ENCODE peak calls at places on chromosomes 4 and X, in seven cellular contexts. One of them, this sample, is unnamed.

GRCh38 chr4:25703731-25704388 is 48.2 kb downstream of the SLC34A2 start:
- DNase-seq in cardiac muscle cell: peak; percentile 25
- DNase-seq in CD4-positive, alpha-beta memory T cell: no peak
- DNase-seq in K562: no peak
- DNase-seq in aorta: no peak
- DNase-seq in fibroblast of lung: no peak
- DNase-seq in right cardiac atrium: no peak
- DNase-seq in this sample: no peak

GRCh38 chrX:14673236-14673635 is 143.9 kb downstream of the GLRA2 start:
- DNase-seq in cardiac muscle cell: no peak
- DNase-seq in CD4-positive, alpha-beta memory T cell: no peak
- DNase-seq in K562: no peak
- DNase-seq in aorta: no peak
- DNase-seq in fibroblast of lung: peak; percentile 0
- DNase-seq in right cardiac atrium: no peak
- DNase-seq in this sample: no peak

GRCh38 chrX:19799319-19800182 is 87.8 kb downstream of the SH3KBP1 start:
- DNase-seq in cardiac muscle cell: peak; percentile 43
- DNase-seq in CD4-positive, alpha-beta memory T cell: peak; percentile 72
- DNase-seq in K562: no peak
- DNase-seq in aorta: no peak
- DNase-seq in fibroblast of lung: peak; percentile 43
- DNase-seq in right cardiac atrium: no peak
- DNase-seq in this sample: no peak

GRCh38 chrX:11670316-11670715 is 4.6 kb upstream of the ARHGAP6 start:
- DNase-seq in cardiac muscle cell: no peak
- DNase-seq in CD4-positive, alpha-beta memory T cell: no peak
- DNase-seq in K562: no peak
- DNase-seq in aorta: no peak
- DNase-seq in fibroblast of lung: no peak
- DNase-seq in right cardiac atrium: no peak
- DNase-seq in this sample: no peak

GRCh38 chr4:83618991-83619390 is 83.1 kb downstream of the GPAT3 start:
- DNase-seq in cardiac muscle cell: peak; percentile 46
- DNase-seq in CD4-positive, alpha-beta memory T cell: no peak
- DNase-seq in K562: no peak
- DNase-seq in aorta: peak; percentile 59
- DNase-seq in fibroblast of lung: peak; percentile 15
- DNase-seq in right cardiac atrium: no peak
- DNase-seq in this sample: no peak

GRCh38 chr4:86055898-86056297 is 304.0 kb downstream of the MAPK10 start:
- DNase-seq in cardiac muscle cell: no peak
- DNase-seq in CD4-positive, alpha-beta memory T cell: no peak
- DNase-seq in K562: no peak
- DNase-seq in aorta: no peak
- DNase-seq in fibroblast of lung: no peak
- DNase-seq in right cardiac atrium: no peak
- DNase-seq in this sample: no peak

GRCh38 chrX:135112096-135112729 is 8.1 kb downstream of the ETDB start:
- DNase-seq in cardiac muscle cell: peak; percentile 50
- DNase-seq in CD4-positive, alpha-beta memory T cell: peak; percentile 46
- DNase-seq in K562: no peak
- DNase-seq in aorta: no peak
- DNase-seq in fibroblast of lung: peak; percentile 34
- DNase-seq in right cardiac atrium: no peak
- DNase-seq in this sample: no peak

GRCh38 chrX:47179221-47179927 is 14.3 kb upstream of the UBA1 start:
- DNase-seq in cardiac muscle cell: peak; percentile 25
- DNase-seq in CD4-positive, alpha-beta memory T cell: no peak
- DNase-seq in K562: no peak
- DNase-seq in aorta: peak; percentile 79
- DNase-seq in fibroblast of lung: no peak
- DNase-seq in right cardiac atrium: peak; percentile 80
- DNase-seq in this sample: no peak

GRCh38 chrX:9438950-9439494 is 25.8 kb upstream of the TBL1X start:
- DNase-seq in cardiac muscle cell: no peak
- DNase-seq in CD4-positive, alpha-beta memory T cell: no peak
- DNase-seq in K562: no peak
- DNase-seq in aorta: no peak
- DNase-seq in fibroblast of lung: no peak
- DNase-seq in right cardiac atrium: no peak
- DNase-seq in this sample: no peak

GRCh38 chr4:184514121-184514988 is 40.0 kb upstream of the IRF2 start:
- DNase-seq in cardiac muscle cell: peak; percentile 91
- DNase-seq in CD4-positive, alpha-beta memory T cell: no peak
- DNase-seq in K562: peak; percentile 24
- DNase-seq in aorta: peak; percentile 84
- DNase-seq in fibroblast of lung: peak; percentile 95
- DNase-seq in right cardiac atrium: peak; percentile 78
- DNase-seq in this sample: peak; percentile 73

GRCh38 chrX:14409341-14409740 is 120.0 kb upstream of the GLRA2 start:
- DNase-seq in cardiac muscle cell: no peak
- DNase-seq in CD4-positive, alpha-beta memory T cell: no peak
- DNase-seq in K562: no peak
- DNase-seq in aorta: no peak
- DNase-seq in fibroblast of lung: peak; percentile 55
- DNase-seq in right cardiac atrium: no peak
- DNase-seq in this sample: no peak

GRCh38 chrX:17547658-17548057 is 172.7 kb downstream of the NHS start:
- DNase-seq in cardiac muscle cell: peak; percentile 76
- DNase-seq in CD4-positive, alpha-beta memory T cell: no peak
- DNase-seq in K562: no peak
- DNase-seq in aorta: peak; percentile 64
- DNase-seq in fibroblast of lung: peak; percentile 86
- DNase-seq in right cardiac atrium: no peak
- DNase-seq in this sample: peak; percentile 63

GRCh38 chr4:21765810-21766407 is 182.7 kb downstream of the KCNIP4 start:
- DNase-seq in cardiac muscle cell: peak; percentile 67
- DNase-seq in CD4-positive, alpha-beta memory T cell: no peak
- DNase-seq in K562: peak; percentile 38
- DNase-seq in aorta: no peak
- DNase-seq in fibroblast of lung: peak; percentile 55
- DNase-seq in right cardiac atrium: no peak
- DNase-seq in this sample: no peak

GRCh38 chr4:2961411-2962098 is 1.7 kb downstream of the NOP14 start:
- DNase-seq in cardiac muscle cell: no peak
- DNase-seq in CD4-positive, alpha-beta memory T cell: peak; percentile 15
- DNase-seq in K562: no peak
- DNase-seq in aorta: no peak
- DNase-seq in fibroblast of lung: no peak
- DNase-seq in right cardiac atrium: no peak
- DNase-seq in this sample: no peak

GRCh38 chr4:152807294-152807829 is 27.6 kb downstream of the ARFIP1 start:
- DNase-seq in cardiac muscle cell: peak; percentile 16
- DNase-seq in CD4-positive, alpha-beta memory T cell: peak; percentile 9
- DNase-seq in K562: no peak
- DNase-seq in aorta: no peak
- DNase-seq in fibroblast of lung: peak; percentile 34
- DNase-seq in right cardiac atrium: no peak
- DNase-seq in this sample: no peak

GRCh38 chr4:159856451-159856850 is 753.6 kb downstream of the RAPGEF2 start:
- DNase-seq in cardiac muscle cell: no peak
- DNase-seq in CD4-positive, alpha-beta memory T cell: no peak
- DNase-seq in K562: no peak
- DNase-seq in aorta: no peak
- DNase-seq in fibroblast of lung: no peak
- DNase-seq in right cardiac atrium: no peak
- DNase-seq in this sample: no peak

GRCh38 chr4:5863461-5864113 is 29.3 kb downstream of the CRMP1 start:
- DNase-seq in cardiac muscle cell: peak; percentile 81
- DNase-seq in CD4-positive, alpha-beta memory T cell: no peak
- DNase-seq in K562: no peak
- DNase-seq in aorta: no peak
- DNase-seq in fibroblast of lung: peak; percentile 88
- DNase-seq in right cardiac atrium: no peak
- DNase-seq in this sample: no peak

GRCh38 chr4:16893141-16893571 is 5.3 kb downstream of the LDB2 start:
- DNase-seq in cardiac muscle cell: peak; percentile 25
- DNase-seq in CD4-positive, alpha-beta memory T cell: no peak
- DNase-seq in K562: no peak
- DNase-seq in aorta: no peak
- DNase-seq in fibroblast of lung: peak; percentile 21
- DNase-seq in right cardiac atrium: no peak
- DNase-seq in this sample: no peak

GRCh38 chrX:7065473-7065872 is 82.0 kb upstream of the STS start:
- DNase-seq in cardiac muscle cell: no peak
- DNase-seq in CD4-positive, alpha-beta memory T cell: no peak
- DNase-seq in K562: no peak
- DNase-seq in aorta: no peak
- DNase-seq in fibroblast of lung: no peak
- DNase-seq in right cardiac atrium: no peak
- DNase-seq in this sample: no peak

GRCh38 chr4:2667428-2667827 is 88.7 kb downstream of the TNIP2 start:
- DNase-seq in cardiac muscle cell: no peak
- DNase-seq in CD4-positive, alpha-beta memory T cell: peak; percentile 4
- DNase-seq in K562: no peak
- DNase-seq in aorta: no peak
- DNase-seq in fibroblast of lung: peak; percentile 23
- DNase-seq in right cardiac atrium: no peak
- DNase-seq in this sample: no peak

GRCh38 chr4:160159457-160159856 is 1056.6 kb downstream of the RAPGEF2 start:
- DNase-seq in cardiac muscle cell: no peak
- DNase-seq in CD4-positive, alpha-beta memory T cell: no peak
- DNase-seq in K562: no peak
- DNase-seq in aorta: no peak
- DNase-seq in fibroblast of lung: no peak
- DNase-seq in right cardiac atrium: no peak
- DNase-seq in this sample: peak; percentile 31

GRCh38 chr4:8266508-8266907 is 3.0 kb upstream of the HTRA3 start:
- DNase-seq in cardiac muscle cell: peak; percentile 44
- DNase-seq in CD4-positive, alpha-beta memory T cell: no peak
- DNase-seq in K562: peak; percentile 24
- DNase-seq in aorta: no peak
- DNase-seq in fibroblast of lung: no peak
- DNase-seq in right cardiac atrium: peak; percentile 73
- DNase-seq in this sample: no peak
- H3K4me1 ChIP-seq in cardiac muscle cell: peaks cover 19% of the 10 kb centered on the region
- H3K4me1 ChIP-seq in CD4-positive, alpha-beta memory T cell: no peaks in the 10 kb centered on the region
- H3K4me1 ChIP-seq in K562: no peaks in the 10 kb centered on the region
- H3K4me1 ChIP-seq in aorta: no peaks in the 10 kb centered on the region
- H3K4me1 ChIP-seq in fibroblast of lung: no peaks in the 10 kb centered on the region
- H3K4me1 ChIP-seq in right cardiac atrium: peaks cover 3% of the 10 kb centered on the region
- H3K4me1 ChIP-seq in this sample: peaks cover 31% of the 10 kb centered on the region

DNA sequence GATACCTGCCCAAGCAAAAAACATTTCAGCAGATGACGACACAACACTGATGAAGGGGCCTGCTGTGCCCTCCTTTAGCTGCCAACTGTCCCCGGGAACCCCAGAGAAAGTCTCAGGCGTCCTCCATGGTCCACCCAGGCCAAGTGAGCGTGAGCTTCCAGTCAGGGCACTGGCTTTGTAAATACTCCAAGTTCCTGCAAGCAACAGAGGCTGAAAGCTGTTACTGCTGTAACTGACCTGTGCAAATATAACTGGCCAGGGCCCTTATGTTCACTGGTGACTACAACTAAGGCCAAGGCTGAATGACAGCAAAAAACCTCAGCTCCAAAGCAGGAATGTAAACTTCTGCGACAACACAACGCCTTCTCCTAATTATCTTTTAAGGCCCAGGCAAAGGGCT is 8.2 kb downstream of the WDR1 start:
- DNase-seq in cardiac muscle cell: no peak
- DNase-seq in CD4-positive, alpha-beta memory T cell: no peak
- DNase-seq in K562: no peak
- DNase-seq in aorta: no peak
- DNase-seq in fibroblast of lung: no peak
- DNase-seq in right cardiac atrium: peak; percentile 36
- DNase-seq in this sample: no peak
- H3K4me3 ChIP-seq in cardiac muscle cell: no peak overlapping the region
- H3K4me3 ChIP-seq in CD4-positive, alpha-beta memory T cell: no peak overlapping the region
- H3K4me3 ChIP-seq in K562: no peak overlapping the region
- H3K4me3 ChIP-seq in aorta: no peak overlapping the region
- H3K4me3 ChIP-seq in fibroblast of lung: no peak overlapping the region
- H3K4me3 ChIP-seq in right cardiac atrium: no peak overlapping the region
- H3K4me3 ChIP-seq in this sample: no peak overlapping the region

GRCh38 chr4:26782830-26783202 is 77.8 kb upstream of the STIM2 start:
- DNase-seq in cardiac muscle cell: no peak
- DNase-seq in CD4-positive, alpha-beta memory T cell: no peak
- DNase-seq in K562: no peak
- DNase-seq in aorta: no peak
- DNase-seq in fibroblast of lung: no peak
- DNase-seq in right cardiac atrium: no peak
- DNase-seq in this sample: no peak

GRCh38 chr4:26785766-26786165 is 74.9 kb upstream of the STIM2 start:
- DNase-seq in cardiac muscle cell: no peak
- DNase-seq in CD4-positive, alpha-beta memory T cell: no peak
- DNase-seq in K562: no peak
- DNase-seq in aorta: no peak
- DNase-seq in fibroblast of lung: no peak
- DNase-seq in right cardiac atrium: no peak
- DNase-seq in this sample: no peak

GRCh38 chr4:26785312-26785711 is 75.3 kb upstream of the STIM2 start:
- DNase-seq in cardiac muscle cell: no peak
- DNase-seq in CD4-positive, alpha-beta memory T cell: no peak
- DNase-seq in K562: no peak
- DNase-seq in aorta: no peak
- DNase-seq in fibroblast of lung: no peak
- DNase-seq in right cardiac atrium: no peak
- DNase-seq in this sample: no peak

GRCh38 chr4:26782168-26782829 is 78.3 kb upstream of the STIM2 start:
- DNase-seq in cardiac muscle cell: peak; percentile 63
- DNase-seq in CD4-positive, alpha-beta memory T cell: no peak
- DNase-seq in K562: peak; percentile 61
- DNase-seq in aorta: no peak
- DNase-seq in fibroblast of lung: no peak
- DNase-seq in right cardiac atrium: no peak
- DNase-seq in this sample: no peak

GRCh38 chr4:26784207-26784606 is 76.4 kb upstream of the STIM2 start:
- DNase-seq in cardiac muscle cell: no peak
- DNase-seq in CD4-positive, alpha-beta memory T cell: no peak
- DNase-seq in K562: no peak
- DNase-seq in aorta: no peak
- DNase-seq in fibroblast of lung: no peak
- DNase-seq in right cardiac atrium: no peak
- DNase-seq in this sample: no peak
- H3K4me1 ChIP-seq in cardiac muscle cell: peaks cover 8% of the 10 kb centered on the region
- H3K4me1 ChIP-seq in CD4-positive, alpha-beta memory T cell: no peaks in the 10 kb centered on the region
- H3K4me1 ChIP-seq in K562: peaks cover 54% of the 10 kb centered on the region
- H3K4me1 ChIP-seq in aorta: peaks cover 5% of the 10 kb centered on the region
- H3K4me1 ChIP-seq in fibroblast of lung: no peaks in the 10 kb centered on the region
- H3K4me1 ChIP-seq in right cardiac atrium: peaks cover 8% of the 10 kb centered on the region
- H3K4me1 ChIP-seq in this sample: peaks cover 18% of the 10 kb centered on the region

GRCh38 chrX:111555559-111555958 is 44.1 kb downstream of the SERTM2 start:
- DNase-seq in cardiac muscle cell: no peak
- DNase-seq in CD4-positive, alpha-beta memory T cell: no peak
- DNase-seq in K562: no peak
- DNase-seq in aorta: no peak
- DNase-seq in fibroblast of lung: no peak
- DNase-seq in right cardiac atrium: no peak
- DNase-seq in this sample: no peak

GRCh38 chrX:111561851-111562250 is 50.4 kb downstream of the SERTM2 start:
- DNase-seq in cardiac muscle cell: no peak
- DNase-seq in CD4-positive, alpha-beta memory T cell: no peak
- DNase-seq in K562: no peak
- DNase-seq in aorta: no peak
- DNase-seq in fibroblast of lung: no peak
- DNase-seq in right cardiac atrium: no peak
- DNase-seq in this sample: no peak

DNA sequence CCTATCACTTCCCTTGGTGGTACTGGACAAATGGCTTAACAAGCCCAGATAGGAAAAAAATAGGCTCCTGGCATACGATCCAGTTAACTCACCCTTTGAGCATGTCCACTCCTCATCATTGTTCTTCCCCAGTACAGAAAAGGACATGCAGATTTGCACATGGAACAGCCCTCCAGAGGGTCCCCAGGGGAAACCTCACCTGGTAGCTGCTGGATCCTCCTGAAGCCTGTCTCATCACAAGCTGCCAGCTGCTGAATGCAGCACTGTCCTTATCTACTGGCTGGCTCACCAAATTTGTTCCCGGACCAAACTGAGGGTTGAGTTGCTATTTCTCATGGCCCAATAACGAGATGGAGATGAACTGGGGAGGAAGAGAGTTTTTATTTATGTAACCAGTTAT is 49.4 kb downstream of the SERTM2 start:
- DNase-seq in cardiac muscle cell: no peak
- DNase-seq in CD4-positive, alpha-beta memory T cell: no peak
- DNase-seq in K562: no peak
- DNase-seq in aorta: no peak
- DNase-seq in fibroblast of lung: no peak
- DNase-seq in right cardiac atrium: no peak
- DNase-seq in this sample: no peak
- H3K4me3 ChIP-seq in cardiac muscle cell: no peak overlapping the region
- H3K4me3 ChIP-seq in CD4-positive, alpha-beta memory T cell: no peak overlapping the region
- H3K4me3 ChIP-seq in K562: no peak overlapping the region
- H3K4me3 ChIP-seq in aorta: no peak overlapping the region
- H3K4me3 ChIP-seq in fibroblast of lung: no peak overlapping the region
- H3K4me3 ChIP-seq in right cardiac atrium: no peak overlapping the region
- H3K4me3 ChIP-seq in this sample: no peak overlapping the region